ENCODE peak calls at places on chromosome 11, in eight cellular contexts. One of them, this sample, is unnamed.

GRCh38 chr11:27873664-27874063 is 173.4 kb upstream of the BDNF start:
- DNase-seq in CD8-positive, alpha-beta memory T cell: no peak
- DNase-seq in HAP-1: no peak
- DNase-seq in body of pancreas: no peak
- DNase-seq in DND-41: no peak
- DNase-seq in adrenal gland: no peak
- DNase-seq in mammary epithelial cell: no peak
- DNase-seq in prostate gland: peak; percentile 43
- DNase-seq in this sample: no peak

GRCh38 chr11:3095712-3096361 is 38.6 kb upstream of the CARS1 start:
- DNase-seq in mammary epithelial cell: peak; percentile 50
- DNase-seq in body of pancreas: no peak
- DNase-seq in DND-41: no peak
- DNase-seq in CD8-positive, alpha-beta memory T cell: no peak
- DNase-seq in adrenal gland: peak; percentile 16
- DNase-seq in prostate gland: no peak
- DNase-seq in HAP-1: no peak
- DNase-seq in this sample: no peak

GRCh38 chr11:35183526-35183925 is 44.6 kb downstream of the CD44 start:
- DNase-seq in DND-41: no peak
- DNase-seq in body of pancreas: no peak
- DNase-seq in mammary epithelial cell: no peak
- DNase-seq in CD8-positive, alpha-beta memory T cell: no peak
- DNase-seq in HAP-1: no peak
- DNase-seq in adrenal gland: no peak
- DNase-seq in prostate gland: no peak
- DNase-seq in this sample: no peak

GRCh38 chr11:121437018-121437685 is 15.0 kb upstream of the SORL1 start:
- DNase-seq in DND-41: no peak
- DNase-seq in adrenal gland: peak; percentile 53
- DNase-seq in prostate gland: no peak
- DNase-seq in HAP-1: no peak
- DNase-seq in mammary epithelial cell: peak; percentile 64
- DNase-seq in body of pancreas: no peak
- DNase-seq in CD8-positive, alpha-beta memory T cell: no peak
- DNase-seq in this sample: no peak

GRCh38 chr11:45105233-45105992 is 41.0 kb upstream of the PRDM11 start:
- DNase-seq in adrenal gland: peak; percentile 80
- DNase-seq in CD8-positive, alpha-beta memory T cell: peak; percentile 55
- DNase-seq in HAP-1: peak; percentile 63
- DNase-seq in mammary epithelial cell: peak; percentile 25
- DNase-seq in body of pancreas: peak; percentile 76
- DNase-seq in DND-41: peak; percentile 76
- DNase-seq in prostate gland: peak; percentile 63
- DNase-seq in this sample: peak; percentile 38

GRCh38 chr11:12287009-12287373 is 90.4 kb upstream of the PARVA start:
- DNase-seq in DND-41: no peak
- DNase-seq in body of pancreas: no peak
- DNase-seq in HAP-1: no peak
- DNase-seq in prostate gland: peak; percentile 3
- DNase-seq in adrenal gland: peak; percentile 24
- DNase-seq in CD8-positive, alpha-beta memory T cell: no peak
- DNase-seq in mammary epithelial cell: peak; percentile 78
- DNase-seq in this sample: no peak

GRCh38 chr11:12318791-12319733 is 58.3 kb upstream of the PARVA start:
- DNase-seq in mammary epithelial cell: no peak
- DNase-seq in HAP-1: peak; percentile 93
- DNase-seq in body of pancreas: no peak
- DNase-seq in DND-41: peak; percentile 61
- DNase-seq in CD8-positive, alpha-beta memory T cell: no peak
- DNase-seq in prostate gland: peak; percentile 29
- DNase-seq in adrenal gland: no peak
- DNase-seq in this sample: peak; percentile 71

GRCh38 chr11:103413266-103413888 is 304.2 kb downstream of the DYNC2H1 start:
- DNase-seq in body of pancreas: no peak
- DNase-seq in CD8-positive, alpha-beta memory T cell: no peak
- DNase-seq in adrenal gland: no peak
- DNase-seq in prostate gland: no peak
- DNase-seq in HAP-1: no peak
- DNase-seq in mammary epithelial cell: no peak
- DNase-seq in DND-41: no peak
- DNase-seq in this sample: no peak

GRCh38 chr11:121071456-121072236 is 29.4 kb upstream of the TECTA start:
- DNase-seq in body of pancreas: no peak
- DNase-seq in CD8-positive, alpha-beta memory T cell: no peak
- DNase-seq in prostate gland: no peak
- DNase-seq in mammary epithelial cell: no peak
- DNase-seq in HAP-1: peak; percentile 60
- DNase-seq in adrenal gland: no peak
- DNase-seq in DND-41: no peak
- DNase-seq in this sample: no peak

GRCh38 chr11:63737718-63738117 is 30.9 kb downstream of the ZFTA start:
- DNase-seq in mammary epithelial cell: no peak
- DNase-seq in body of pancreas: no peak
- DNase-seq in prostate gland: no peak
- DNase-seq in DND-41: no peak
- DNase-seq in HAP-1: no peak
- DNase-seq in CD8-positive, alpha-beta memory T cell: no peak
- DNase-seq in adrenal gland: no peak
- DNase-seq in this sample: no peak
- H3K4me3 ChIP-seq in mammary epithelial cell: no peak overlapping the region
- H3K4me3 ChIP-seq in body of pancreas: no peak overlapping the region
- H3K4me3 ChIP-seq in prostate gland: no peak overlapping the region
- H3K4me3 ChIP-seq in DND-41: no peak overlapping the region
- H3K4me3 ChIP-seq in HAP-1: no peak overlapping the region
- H3K4me3 ChIP-seq in CD8-positive, alpha-beta memory T cell: no peak overlapping the region
- H3K4me3 ChIP-seq in adrenal gland: no peak overlapping the region
- H3K4me3 ChIP-seq in this sample: no peak overlapping the region

GRCh38 chr11:69703711-69704507 is at the start of gene FGF19:
- DNase-seq in prostate gland: no peak
- DNase-seq in DND-41: no peak
- DNase-seq in HAP-1: peak; percentile 14
- DNase-seq in body of pancreas: no peak
- DNase-seq in mammary epithelial cell: peak; percentile 22
- DNase-seq in adrenal gland: no peak
- DNase-seq in CD8-positive, alpha-beta memory T cell: no peak
- DNase-seq in this sample: no peak
- H3K4me3 ChIP-seq in prostate gland: peak within 1 kb of the TSS; percentile 6
- H3K4me3 ChIP-seq in DND-41: no peak within 1 kb of the TSS
- H3K4me3 ChIP-seq in HAP-1: peak within 1 kb of the TSS; percentile 31
- H3K4me3 ChIP-seq in body of pancreas: no peak within 1 kb of the TSS
- H3K4me3 ChIP-seq in mammary epithelial cell: no peak within 1 kb of the TSS
- H3K4me3 ChIP-seq in adrenal gland: no peak within 1 kb of the TSS
- H3K4me3 ChIP-seq in CD8-positive, alpha-beta memory T cell: no peak within 1 kb of the TSS
- H3K4me3 ChIP-seq in this sample: no peak within 1 kb of the TSS

GRCh38 chr11:62921201-62921572 is at the start of gene CHRM1:
- DNase-seq in body of pancreas: peak; percentile 48
- DNase-seq in prostate gland: peak; percentile 70
- DNase-seq in mammary epithelial cell: no peak
- DNase-seq in DND-41: no peak
- DNase-seq in adrenal gland: no peak
- DNase-seq in HAP-1: no peak
- DNase-seq in CD8-positive, alpha-beta memory T cell: no peak
- DNase-seq in this sample: no peak
- H3K4me3 ChIP-seq in body of pancreas: no peak within 1 kb of the TSS
- H3K4me3 ChIP-seq in prostate gland: peak within 1 kb of the TSS; percentile 35
- H3K4me3 ChIP-seq in mammary epithelial cell: no peak within 1 kb of the TSS
- H3K4me3 ChIP-seq in DND-41: no peak within 1 kb of the TSS
- H3K4me3 ChIP-seq in adrenal gland: no peak within 1 kb of the TSS
- H3K4me3 ChIP-seq in HAP-1: no peak within 1 kb of the TSS
- H3K4me3 ChIP-seq in CD8-positive, alpha-beta memory T cell: no peak within 1 kb of the TSS
- H3K4me3 ChIP-seq in this sample: no peak within 1 kb of the TSS

DNA sequence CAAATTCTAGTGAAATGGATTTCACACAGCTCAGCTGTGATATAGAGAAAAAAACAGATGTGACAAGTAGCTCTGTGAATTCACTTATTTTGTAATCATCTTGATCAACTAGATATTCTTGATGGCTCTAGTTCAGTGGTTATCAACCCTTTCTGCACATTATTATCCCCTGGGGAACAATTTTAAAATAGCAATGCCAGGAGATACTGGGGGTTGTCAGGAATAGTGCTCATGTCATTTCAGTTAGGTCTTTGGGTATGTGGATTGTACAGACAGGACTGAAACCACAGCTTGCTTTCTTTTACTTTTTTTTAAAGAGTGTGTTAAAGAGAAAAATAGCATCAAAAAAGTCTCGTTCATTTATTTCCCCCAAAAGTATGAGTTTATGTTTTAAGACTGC is 269.0 kb upstream of the PDGFD start:
- DNase-seq in HAP-1: no peak
- DNase-seq in prostate gland: no peak
- DNase-seq in body of pancreas: no peak
- DNase-seq in CD8-positive, alpha-beta memory T cell: no peak
- DNase-seq in adrenal gland: no peak
- DNase-seq in DND-41: no peak
- DNase-seq in mammary epithelial cell: no peak
- DNase-seq in this sample: no peak
- H3K4me3 ChIP-seq in HAP-1: no peak overlapping the region
- H3K4me3 ChIP-seq in prostate gland: no peak overlapping the region
- H3K4me3 ChIP-seq in body of pancreas: no peak overlapping the region
- H3K4me3 ChIP-seq in CD8-positive, alpha-beta memory T cell: no peak overlapping the region
- H3K4me3 ChIP-seq in adrenal gland: no peak overlapping the region
- H3K4me3 ChIP-seq in DND-41: no peak overlapping the region
- H3K4me3 ChIP-seq in mammary epithelial cell: no peak overlapping the region
- H3K4me3 ChIP-seq in this sample: no peak overlapping the region